ENCODE peak calls at places on chromosomes 16 and 17, in four cellular contexts. One of them, this sample, is unnamed.

GRCh38 chr17:82246365-82247174 is 17.7 kb downstream of the SLC16A3 start:
- DNase-seq in WTC11: no peak
- DNase-seq in H1: no peak
- DNase-seq in K562: no peak
- DNase-seq in this sample: peak; percentile 79

GRCh38 chr17:40497704-40498103 is 3.7 kb downstream of the TNS4 start:
- DNase-seq in WTC11: no peak
- DNase-seq in H1: no peak
- DNase-seq in K562: no peak
- DNase-seq in this sample: peak; percentile 63

GRCh38 chr17:65181237-65182061 is 44.3 kb downstream of the RGS9 start:
- DNase-seq in WTC11: no peak
- DNase-seq in H1: no peak
- DNase-seq in K562: no peak
- DNase-seq in this sample: no peak

GRCh38 chr17:28384281-28385036 is 13.0 kb downstream of the SARM1 start:
- DNase-seq in WTC11: peak; percentile 53
- DNase-seq in H1: no peak
- DNase-seq in K562: peak; percentile 35
- DNase-seq in this sample: no peak

GRCh38 chr16:88882358-88883030 is 16.0 kb upstream of the PABPN1L start:
- DNase-seq in WTC11: no peak
- DNase-seq in H1: no peak
- DNase-seq in K562: peak; percentile 61
- DNase-seq in this sample: peak; percentile 69

GRCh38 chr17:21374455-21375161 is 1.5 kb upstream of the KCNJ12 start:
- DNase-seq in WTC11: no peak
- DNase-seq in H1: no peak
- DNase-seq in K562: no peak
- DNase-seq in this sample: no peak

GRCh38 chr17:30449480-30449879 is 27.7 kb upstream of the GOSR1 start:
- DNase-seq in WTC11: no peak
- DNase-seq in H1: no peak
- DNase-seq in K562: no peak
- DNase-seq in this sample: no peak

GRCh38 chr16:12054396-12054795 is 77.9 kb downstream of the SNX29 start:
- DNase-seq in WTC11: no peak
- DNase-seq in H1: no peak
- DNase-seq in K562: no peak
- DNase-seq in this sample: no peak

GRCh38 chr16:67709050-67709449 is 10.1 kb downstream of the GFOD2 start:
- DNase-seq in WTC11: no peak
- DNase-seq in H1: no peak
- DNase-seq in K562: no peak
- DNase-seq in this sample: no peak

GRCh38 chr17:64092952-64093451 is 36.9 kb downstream of the ERN1 start:
- DNase-seq in WTC11: no peak
- DNase-seq in H1: no peak
- DNase-seq in K562: no peak
- DNase-seq in this sample: no peak

GRCh38 chr16:878886-879285 is 78.4 kb upstream of the GNG13 start:
- DNase-seq in WTC11: no peak
- DNase-seq in H1: no peak
- DNase-seq in K562: no peak
- DNase-seq in this sample: no peak

GRCh38 chr17:49918591-49918990 is 50.4 kb upstream of the DLX4 start:
- DNase-seq in WTC11: no peak
- DNase-seq in H1: no peak
- DNase-seq in K562: no peak
- DNase-seq in this sample: no peak

GRCh38 chr16:84795338-84796053 is 24.3 kb upstream of the CRISPLD2 start:
- DNase-seq in WTC11: no peak
- DNase-seq in H1: no peak
- DNase-seq in K562: no peak
- DNase-seq in this sample: no peak

GRCh38 chr17:49193513-49194296 is 16.7 kb downstream of the GNGT2 start:
- DNase-seq in WTC11: peak; percentile 49
- DNase-seq in H1: no peak
- DNase-seq in K562: peak; percentile 67
- DNase-seq in this sample: peak; percentile 91

GRCh38 chr16:66399930-66400329 is 27.2 kb upstream of the BEAN1 start:
- DNase-seq in WTC11: no peak
- DNase-seq in H1: no peak
- DNase-seq in K562: no peak
- DNase-seq in this sample: no peak

GRCh38 chr16:4506450-4506849 is 30.3 kb downstream of the HMOX2 start:
- DNase-seq in WTC11: peak; percentile 51
- DNase-seq in H1: no peak
- DNase-seq in K562: peak; percentile 78
- DNase-seq in this sample: peak; percentile 62
- TF ChIP-seq JUN in WTC11: no peak
- TF ChIP-seq JUN in H1: no peak
- TF ChIP-seq JUN in K562: no peak
- TF ChIP-seq JUN in this sample: no peak

GRCh38 chr16:79928142-79928735 is 327.7 kb upstream of the MAF start:
- DNase-seq in WTC11: no peak
- DNase-seq in H1: no peak
- DNase-seq in K562: no peak
- DNase-seq in this sample: no peak
- TF ChIP-seq JUN in WTC11: no peak
- TF ChIP-seq JUN in H1: no peak
- TF ChIP-seq JUN in K562: no peak
- TF ChIP-seq JUN in this sample: no peak

DNA sequence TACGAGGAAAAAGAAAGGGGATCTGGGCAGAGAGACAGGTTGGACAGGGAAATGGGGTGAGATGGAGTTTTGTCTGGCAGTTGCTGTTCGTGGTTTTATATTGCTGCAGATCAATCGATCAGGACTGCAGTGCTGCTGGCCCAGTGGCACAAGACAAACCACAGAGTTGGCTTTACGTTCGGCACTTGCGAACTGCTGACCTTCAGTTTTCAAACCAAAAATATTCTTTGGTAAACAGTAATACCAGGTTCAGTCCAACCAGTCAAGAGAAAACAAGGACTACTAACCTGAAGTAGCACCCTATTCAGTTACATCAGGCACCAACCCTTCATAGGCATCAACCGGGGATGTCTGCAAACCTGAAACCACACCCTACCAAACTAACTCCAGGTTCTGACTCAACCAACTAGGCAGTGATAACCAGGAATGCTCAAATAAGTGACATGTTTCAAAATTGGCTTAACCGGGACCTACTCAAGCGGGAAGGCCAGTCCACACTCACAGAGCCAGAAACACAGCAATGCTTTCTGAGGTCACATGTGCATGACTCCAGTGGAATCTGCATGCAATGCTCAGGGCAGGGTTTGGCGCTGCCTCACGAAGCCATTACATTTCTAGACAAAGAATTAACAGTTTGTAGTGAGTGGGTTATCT is 91.1 kb downstream of the SMG6 start:
- DNase-seq in WTC11: no peak
- DNase-seq in H1: no peak
- DNase-seq in K562: no peak
- DNase-seq in this sample: no peak
- TF ChIP-seq JUN in WTC11: no peak
- TF ChIP-seq JUN in H1: no peak
- TF ChIP-seq JUN in K562: no peak
- TF ChIP-seq JUN in this sample: no peak

DNA sequence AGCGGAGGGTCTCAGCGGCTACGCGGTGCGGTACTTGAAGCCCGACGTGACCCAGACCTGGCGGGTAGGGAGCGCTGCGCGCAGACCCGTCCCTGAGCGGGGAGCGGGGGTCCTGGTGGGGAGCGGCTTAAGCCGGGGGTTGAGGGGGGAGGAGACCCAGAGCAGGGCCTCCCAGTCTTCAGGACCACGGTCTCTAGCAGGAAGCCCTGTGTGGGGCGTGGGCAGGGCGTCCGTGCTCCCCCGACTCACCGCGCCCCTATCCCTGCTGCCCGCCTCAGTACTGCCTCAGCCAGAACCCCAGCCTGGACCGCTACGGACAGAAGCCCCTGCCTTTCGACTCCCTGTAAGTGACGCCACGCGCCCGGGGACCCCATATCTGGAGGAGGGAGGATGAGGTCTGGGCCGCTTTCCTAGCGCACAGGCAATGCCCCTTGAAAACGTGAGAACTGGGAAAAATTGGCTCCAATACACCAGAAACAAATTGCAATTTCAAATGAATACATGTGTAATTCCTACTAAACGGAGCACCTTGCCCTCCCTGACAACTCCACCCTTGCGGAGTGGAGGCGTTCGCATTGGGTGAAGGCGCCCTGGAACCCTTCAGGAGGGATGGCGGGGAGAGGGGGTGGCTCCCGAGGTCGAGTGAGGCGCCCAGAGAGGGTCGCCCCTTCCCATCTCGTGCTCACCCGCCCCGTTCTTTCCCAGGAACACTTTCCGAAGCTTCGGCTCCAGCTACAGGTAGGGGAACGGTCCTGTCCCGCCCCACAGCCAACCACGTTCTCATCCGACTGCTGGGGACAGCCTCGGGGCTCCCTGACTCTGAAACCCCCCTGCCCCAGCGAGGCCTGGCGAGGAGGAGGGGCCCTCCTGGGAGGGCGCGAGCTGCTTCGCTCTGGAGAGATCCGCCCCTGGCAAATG is 14.5 kb upstream of the CNGB1 start:
- DNase-seq in WTC11: peak; percentile 45
- DNase-seq in H1: no peak
- DNase-seq in K562: peak; percentile 51
- DNase-seq in this sample: no peak
- TF ChIP-seq JUN in WTC11: no peak
- TF ChIP-seq JUN in H1: no peak
- TF ChIP-seq JUN in K562: no peak
- TF ChIP-seq JUN in this sample: no peak